ENCODE peak calls at places on chromosomes 2 and 18, in six cellular contexts. N is transverse colon, C is Peyer's patch, X is colonic mucosa, S is AG04450, L is cardiac muscle cell. B is an unnamed sample. For H3K27me3, the result is how much of the 10 kb centered on the place peaks cover.

GRCh38 chr2:239472220-239472775 is 71.5 kb upstream of the HDAC4 start:
- DNase-seq in N (no peak), C (no peak), X (no peak), S (no peak), L (no peak), B (no peak)

GRCh38 chr2:61368687-61369665 is 101.9 kb downstream of the USP34 start:
- DNase-seq in N (no peak), C (no peak), X (no peak), S (no peak), L (peak), B (no peak)

GRCh38 chr2:187354653-187355052 is 93.4 kb downstream of the CALCRL start:
- DNase-seq in N (no peak), C (no peak), X (no peak), S (no peak), L (no peak), B (no peak)

GRCh38 chr2:30661173-30662107 is 145.8 kb downstream of the CAPN13 start:
- DNase-seq in N (no peak), C (no peak), X (no peak), S (no peak), L (no peak), B (peak)

GRCh38 chr2:86239326-86239725 is 40.1 kb downstream of the MRPL35 start:
- DNase-seq in N (no peak), C (no peak), X (no peak), S (no peak), L (no peak), B (no peak)

GRCh38 chr2:72367530-72368225 is 220.0 kb upstream of the CYP26B1 start:
- DNase-seq in N (peak), C (no peak), X (peak), S (peak), L (peak), B (peak)

GRCh38 chr18:55047546-55047945 is 88.3 kb upstream of the CCDC68 start:
- DNase-seq in N (no peak), C (no peak), X (no peak), S (no peak), L (peak), B (no peak)

GRCh38 chr18:74513883-74514205 is 17.7 kb downstream of the CNDP2 start:
- DNase-seq in N (no peak), C (no peak), X (no peak), S (no peak), L (no peak), B (no peak)

GRCh38 chr2:136242687-136243277 is 124.8 kb upstream of the CXCR4 start:
- DNase-seq in N (peak), C (no peak), X (no peak), S (no peak), L (no peak), B (peak)

GRCh38 chr2:33133436-33133835 is 186.7 kb downstream of the LTBP1 start:
- DNase-seq in N (no peak), C (no peak), X (no peak), S (no peak), L (peak), B (no peak)

GRCh38 chr18:63850010-63850409 is 37.5 kb upstream of the SERPINB2 start:
- DNase-seq in N (no peak), C (no peak), X (no peak), S (no peak), L (peak), B (no peak)

GRCh38 chr2:237752761-237753165 is 45.8 kb upstream of the RBM44 start:
- DNase-seq in N (no peak), C (no peak), X (no peak), S (no peak), L (no peak), B (no peak)

GRCh38 chr2:37322368-37322767 is 2.3 kb downstream of the PRKD3 start:
- DNase-seq in N (no peak), C (no peak), X (no peak), S (no peak), L (peak), B (no peak)

GRCh38 chr2:2502150-2502549 is 171.1 kb upstream of the MYT1L start:
- DNase-seq in N (no peak), C (no peak), X (no peak), S (no peak), L (no peak), B (no peak)

GRCh38 chr2:157596992-157597681 is 31.5 kb downstream of the ACVR1C start:
- DNase-seq in N (no peak), C (peak), X (no peak), S (no peak), L (peak), B (no peak)

GRCh38 chr2:167212054-167212648 is 323.9 kb downstream of the XIRP2 start:
- DNase-seq in N (no peak), C (no peak), X (peak), S (no peak), L (peak), B (peak)

GRCh38 chr2:176147790-176148496 is 3.4 kb upstream of the HOXD4 start:
- DNase-seq in N (no peak), C (no peak), X (no peak), S (no peak), L (no peak), B (no peak)

GRCh38 chr2:176146645-176147044 is 4.7 kb upstream of the HOXD4 start:
- DNase-seq in N (no peak), C (no peak), X (no peak), S (no peak), L (no peak), B (no peak)

GRCh38 chr2:176146101-176146500 is 5.2 kb upstream of the HOXD4 start:
- DNase-seq in N (no peak), C (no peak), X (no peak), S (no peak), L (no peak), B (no peak)

GRCh38 chr2:176147215-176147789 is 4.0 kb upstream of the HOXD4 start:
- DNase-seq in N (no peak), C (no peak), X (no peak), S (no peak), L (no peak), B (no peak)

GRCh38 chr2:176145085-176145969 is 6.0 kb upstream of the HOXD4 start:
- DNase-seq in N (no peak), C (no peak), X (no peak), S (no peak), L (no peak), B (no peak)
- H3K27me3 ChIP-seq in N (under half), C (under half), X (under half), S (half or more), L (half or more), B (under half)

GRCh38 chr2:120344214-120344990 is 1.5 kb upstream of the INHBB start:
- DNase-seq in N (no peak), C (no peak), X (no peak), S (no peak), L (peak), B (peak)
- H3K27me3 ChIP-seq in N (half or more), C (half or more), X (half or more), S (half or more), L (half or more), B (under half)

GRCh38 chr2:173843526-173843925 is 121.6 kb downstream of the SP3 start:
- DNase-seq in N (no peak), C (no peak), X (no peak), S (no peak), L (no peak), B (no peak)
- H3K27me3 ChIP-seq in N (under half), C (under half), X (under half), S (under half), L (under half), B (under half)

GRCh38 chr18:10705291-10705690 is 179.5 kb downstream of the NAPG start:
- DNase-seq in N (no peak), C (no peak), X (no peak), S (no peak), L (no peak), B (no peak)
- H3K27me3 ChIP-seq in N (under half), C (under half), X (under half), S (under half), L (under half), B (under half)

DNA sequence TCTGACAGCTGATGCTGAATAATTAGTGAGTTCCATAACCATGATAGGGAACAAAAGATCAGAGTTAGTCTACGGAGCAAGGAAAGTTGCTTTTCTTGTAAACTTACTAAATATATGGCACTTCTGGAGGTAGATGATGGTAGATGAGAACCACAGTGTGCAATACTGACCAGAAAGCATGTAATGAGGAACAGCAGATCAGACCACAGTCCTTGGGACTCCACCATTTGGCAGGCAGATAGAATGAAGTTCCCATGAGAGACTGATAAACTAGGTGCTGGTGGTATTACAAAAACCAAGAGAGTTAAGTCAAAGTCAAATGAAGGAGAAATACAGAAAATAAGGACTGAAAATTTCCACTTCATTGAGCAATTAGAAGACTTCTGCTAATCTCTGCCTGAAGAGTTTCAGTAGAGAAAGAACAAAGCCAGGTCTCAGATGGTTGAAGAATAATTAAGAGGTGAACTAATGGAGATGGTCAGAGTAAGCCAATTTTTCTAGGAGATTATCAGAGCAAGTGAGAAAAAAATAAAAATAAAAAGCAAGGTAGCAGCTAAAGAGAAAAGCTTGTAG is 10.4 kb downstream of the CERKL start:
- DNase-seq in N (no peak), C (no peak), X (no peak), S (no peak), L (no peak), B (no peak)
- H3K27me3 ChIP-seq in N (under half), C (under half), X (under half), S (under half), L (under half), B (under half)

GRCh38 chr2:74548919-74549684 is 4.6 kb downstream of the LOXL3 start:
- DNase-seq in N (peak), C (peak), X (peak), S (no peak), L (peak), B (peak)
- H3K27me3 ChIP-seq in N (under half), C (under half), X (under half), S (under half), L (under half), B (under half)

GRCh38 chr18:49911414-49911813 is 98.1 kb upstream of the ACAA2 start:
- DNase-seq in N (no peak), C (no peak), X (no peak), S (no peak), L (no peak), B (no peak)

GRCh38 chr18:49910986-49911385 is 97.7 kb upstream of the ACAA2 start:
- DNase-seq in N (no peak), C (no peak), X (no peak), S (no peak), L (no peak), B (no peak)

GRCh38 chr18:49913221-49913620 is 99.9 kb upstream of the ACAA2 start:
- DNase-seq in N (no peak), C (no peak), X (no peak), S (no peak), L (no peak), B (no peak)

GRCh38 chr18:49907346-49907929 is 94.1 kb upstream of the ACAA2 start:
- DNase-seq in N (no peak), C (no peak), X (no peak), S (no peak), L (peak), B (peak)

DNA sequence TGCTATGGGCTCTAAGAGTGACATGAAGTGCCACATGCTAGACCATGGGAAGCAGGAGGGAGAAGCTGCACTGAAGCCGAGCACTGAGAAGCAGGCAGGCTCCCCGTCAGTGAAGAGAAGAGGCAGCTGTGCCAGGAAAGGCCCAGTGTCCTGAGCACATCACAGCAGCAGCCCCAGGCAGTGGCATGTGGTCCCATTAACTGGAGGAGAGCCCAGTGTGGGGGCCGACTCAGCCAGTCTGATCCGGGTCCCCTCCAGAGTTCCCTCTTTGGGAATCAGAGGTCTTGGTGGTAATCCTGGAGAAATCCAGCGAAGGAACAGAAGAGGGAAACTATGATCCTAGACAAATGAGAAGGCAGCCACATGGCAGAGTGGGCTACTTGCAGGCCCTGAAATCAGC is 96.7 kb upstream of the ACAA2 start:
- DNase-seq in N (no peak), C (no peak), X (no peak), S (no peak), L (no peak), B (no peak)
- H3K27me3 ChIP-seq in N (under half), C (under half), X (under half), S (under half), L (under half), B (under half)

GRCh38 chr18:49884959-49885358 is 71.6 kb upstream of the ACAA2 start:
- DNase-seq in N (no peak), C (no peak), X (no peak), S (no peak), L (no peak), B (no peak)
- H3K27me3 ChIP-seq in N (under half), C (under half), X (under half), S (under half), L (under half), B (under half)